ENCODE peak calls at places on chromosomes 7 and 10, in seven cellular contexts. T is pancreas, S is hepatocyte, F is IMR-90, L is sigmoid colon, K is endothelial cell of umbilical vein, E is psoas muscle. Q is an unnamed sample.
A peak's percentile ranks its signal among the peaks of the same experiment; 100 is the strongest.

GRCh38 chr10:132855889-132856288 is 69.9 kb upstream of the NKX6-2 start:
- DNase-seq in T (no peak), S (no peak), F (no peak), L (no peak), K (no peak), E (no peak), Q (peak; percentile 1)

GRCh38 chr7:114720725-114721124 is 201.2 kb upstream of the MDFIC start:
- DNase-seq in T (no peak), S (no peak), F (no peak), L (no peak), K (no peak), E (no peak), Q (no peak)

GRCh38 chr10:67763499-67764011 is 67.6 kb upstream of the CTNNA3 start:
- DNase-seq in T (peak; percentile 78), S (peak; percentile 83), F (peak; percentile 35), L (peak; percentile 87), K (peak; percentile 82), E (peak; percentile 78), Q (peak; percentile 75)

GRCh38 chr10:73655990-73656298 is at the start of gene SYNPO2L:
- DNase-seq in T (no peak), S (no peak), F (no peak), L (no peak), K (no peak), E (peak; percentile 76), Q (no peak)

GRCh38 chr7:76064208-76064970 is 16.5 kb downstream of the MDH2 start:
- DNase-seq in T (no peak), S (no peak), F (no peak), L (no peak), K (no peak), E (no peak), Q (no peak)

GRCh38 chr7:77684030-77684429 is 12.2 kb upstream of the RSBN1L start:
- DNase-seq in T (no peak), S (peak; percentile 41), F (peak; percentile 70), L (no peak), K (no peak), E (peak; percentile 51), Q (no peak)

GRCh38 chr10:101615760-101616116 is 27.6 kb downstream of the DPCD start:
- DNase-seq in T (no peak), S (no peak), F (no peak), L (no peak), K (no peak), E (no peak), Q (no peak)

GRCh38 chr10:43482319-43483078 is 45.6 kb downstream of the ZNF487 start:
- DNase-seq in T (no peak), S (no peak), F (no peak), L (no peak), K (no peak), E (no peak), Q (no peak)

GRCh38 chr10:55311823-55312431 is 510.9 kb upstream of the PCDH15 start:
- DNase-seq in T (no peak), S (no peak), F (no peak), L (no peak), K (no peak), E (no peak), Q (no peak)

GRCh38 chr10:108208732-108209131 is 1044.2 kb upstream of the SORCS1 start:
- DNase-seq in T (no peak), S (no peak), F (no peak), L (no peak), K (no peak), E (no peak), Q (no peak)

GRCh38 chr7:5519515-5519928 is 95.9 kb upstream of the TNRC18 start:
- DNase-seq in T (no peak), S (no peak), F (no peak), L (no peak), K (no peak), E (no peak), Q (no peak)

GRCh38 chr7:92769361-92769633 is 67.1 kb downstream of the CDK6 start:
- DNase-seq in T (no peak), S (no peak), F (no peak), L (no peak), K (no peak), E (no peak), Q (no peak)

GRCh38 chr7:66696774-66697191 is 43.8 kb upstream of the RABGEF1 start:
- DNase-seq in T (no peak), S (no peak), F (peak; percentile 22), L (no peak), K (no peak), E (no peak), Q (no peak)

GRCh38 chr7:118153551-118154177 is 30.3 kb upstream of the LSM8 start:
- DNase-seq in T (no peak), S (peak; percentile 49), F (peak; percentile 33), L (no peak), K (peak; percentile 57), E (no peak), Q (peak; percentile 12)

GRCh38 chr10:23530079-23530478 is 91.2 kb downstream of the OTUD1 start:
- DNase-seq in T (no peak), S (no peak), F (peak; percentile 31), L (no peak), K (peak; percentile 5), E (no peak), Q (no peak)

GRCh38 chr10:69801094-69801433 is 642 bp upstream of the COL13A1 start:
- DNase-seq in T (peak; percentile 63), S (peak; percentile 80), F (peak; percentile 55), L (peak; percentile 72), K (peak; percentile 70), E (peak; percentile 61), Q (peak; percentile 55)

GRCh38 chr10:11201911-11202310 is 184.2 kb downstream of the CELF2 start:
- DNase-seq in T (no peak), S (no peak), F (no peak), L (no peak), K (no peak), E (no peak), Q (no peak)

GRCh38 chr7:120990468-120991118 is 2.1 kb downstream of the CPED1 start:
- DNase-seq in T (no peak), S (no peak), F (peak; percentile 31), L (no peak), K (no peak), E (no peak), Q (no peak)

GRCh38 chr10:44860811-44861751 is 50.1 kb upstream of the TMEM72 start:
- DNase-seq in T (no peak), S (peak; percentile 26), F (peak; percentile 86), L (peak; percentile 75), K (no peak), E (peak; percentile 58), Q (no peak)

GRCh38 chr10:119417852-119418251 is 124.7 kb downstream of the RGS10 start:
- DNase-seq in T (no peak), S (no peak), F (no peak), L (no peak), K (no peak), E (no peak), Q (no peak)

GRCh38 chr7:2159176-2159520 is 73.6 kb downstream of the MAD1L1 start:
- DNase-seq in T (no peak), S (no peak), F (no peak), L (no peak), K (no peak), E (no peak), Q (no peak)

GRCh38 chr10:72693599-72693915 is 1.6 kb downstream of the MCU start:
- DNase-seq in T (no peak), S (no peak), F (no peak), L (no peak), K (no peak), E (no peak), Q (no peak)

GRCh38 chr7:85602196-85602595 is 415.3 kb upstream of the SEMA3D start:
- DNase-seq in T (no peak), S (no peak), F (peak; percentile 36), L (no peak), K (peak; percentile 79), E (no peak), Q (no peak)

DNA sequence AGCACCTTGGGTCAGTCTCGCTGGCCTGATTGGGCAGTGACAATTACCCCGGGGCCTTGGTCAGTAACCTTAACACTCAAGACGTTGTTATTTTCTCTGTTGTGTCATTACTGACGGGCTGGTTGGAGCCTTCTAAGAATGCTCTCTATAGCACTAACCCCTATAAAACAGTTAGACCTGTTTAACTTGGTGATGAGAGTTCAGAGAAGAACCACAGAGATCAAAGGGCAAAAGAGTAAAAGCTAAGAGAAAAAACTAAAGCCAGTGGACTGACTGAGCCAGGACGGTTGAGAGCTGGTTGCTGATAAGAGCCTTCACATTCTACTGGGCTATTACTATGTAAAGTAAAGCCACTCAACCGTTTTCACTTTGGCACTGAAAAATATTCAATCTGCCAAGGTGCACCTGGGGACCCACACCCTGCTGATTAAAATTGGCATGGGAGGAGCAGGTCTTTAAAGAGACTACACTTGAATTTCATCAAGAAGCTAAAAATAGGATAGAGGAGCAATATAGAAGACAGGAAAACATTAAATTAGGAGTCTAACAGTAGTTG is 13.6 kb upstream of the ITGB1 start:
- DNase-seq in T (no peak), S (peak; percentile 44), F (no peak), L (no peak), K (no peak), E (no peak), Q (peak; percentile 42)
- H3K36me3 ChIP-seq in T (no peaks in the 10 kb centered on the region), S (no peaks in the 10 kb centered on the region), F (no peaks in the 10 kb centered on the region), L (no peaks in the 10 kb centered on the region), K (no peaks in the 10 kb centered on the region), E (no peaks in the 10 kb centered on the region), Q (no peaks in the 10 kb centered on the region)

GRCh38 chr10:5343979-5344378 is 20.8 kb upstream of the UCN3 start:
- DNase-seq in T (no peak), S (no peak), F (no peak), L (no peak), K (no peak), E (no peak), Q (no peak)

GRCh38 chr10:5346881-5347280 is 17.9 kb upstream of the UCN3 start:
- DNase-seq in T (no peak), S (no peak), F (no peak), L (no peak), K (no peak), E (no peak), Q (no peak)

GRCh38 chr10:5343092-5343491 is 21.7 kb upstream of the UCN3 start:
- DNase-seq in T (no peak), S (no peak), F (no peak), L (no peak), K (no peak), E (no peak), Q (no peak)

GRCh38 chr10:5344746-5345145 is 20.0 kb upstream of the UCN3 start:
- DNase-seq in T (no peak), S (no peak), F (no peak), L (no peak), K (no peak), E (no peak), Q (no peak)

GRCh38 chr10:5343561-5343960 is 21.2 kb upstream of the UCN3 start:
- DNase-seq in T (no peak), S (no peak), F (no peak), L (no peak), K (no peak), E (no peak), Q (no peak)
- TF ChIP-seq CTCF in T (no peak), S (no peak), F (no peak), L (no peak), K (no peak), E (no peak), Q (no peak)

GRCh38 chr7:103101543-103101942 is 26.6 kb downstream of the ARMC10 start:
- DNase-seq in T (no peak), S (no peak), F (no peak), L (no peak), K (no peak), E (no peak), Q (no peak)

GRCh38 chr7:103100348-103100747 is 25.4 kb downstream of the ARMC10 start:
- DNase-seq in T (no peak), S (no peak), F (no peak), L (no peak), K (no peak), E (no peak), Q (no peak)
- H3K36me3 ChIP-seq in T (peaks cover 5% of the 10 kb centered on the region), S (no peaks in the 10 kb centered on the region), F (peaks cover 9% of the 10 kb centered on the region), L (peaks cover 75% of the 10 kb centered on the region), K (no peaks in the 10 kb centered on the region), E (peaks cover 75% of the 10 kb centered on the region), Q (no peaks in the 10 kb centered on the region)

GRCh38 chr10:33066558-33067236 is 108.7 kb upstream of the ITGB1 start:
- DNase-seq in T (no peak), S (peak; percentile 20), F (peak; percentile 60), L (no peak), K (peak; percentile 66), E (no peak), Q (no peak)
- TF ChIP-seq CTCF in T (no peak), S (peak; percentile 37), F (peak; percentile 24), L (no peak), K (no peak), E (no peak), Q (no peak)

Q was measured in transverse colon.